ENCODE peak calls at places on chromosomes 13 and 19, in nine cellular contexts. R, I, E, C, P, H, M, W and V are unnamed samples.
A peak's percentile ranks its signal among the peaks of the same experiment; 100 is the strongest.

GRCh38 chr19:52963229-52963760 is 614 bp upstream of the ZNF816 start:
- DNase-seq in R (peak; percentile 20), I (no peak), E (no peak), C (no peak), P (no peak), H (no peak), M (peak; percentile 37), W (no peak), V (no peak)

GRCh38 chr13:67043901-67044300 is 186.2 kb downstream of the PCDH9 start:
- DNase-seq in R (no peak), I (peak; percentile 57), E (no peak), C (no peak), P (no peak), H (no peak), M (no peak), W (no peak), V (no peak)

GRCh38 chr19:51461723-51462161 is 3.5 kb upstream of the SIGLEC8 start:
- DNase-seq in R (no peak), I (no peak), E (peak; percentile 24), C (no peak), P (peak; percentile 48), H (no peak), M (peak; percentile 28), W (no peak), V (no peak)

GRCh38 chr19:2171349-2172145 is 7.8 kb downstream of the DOT1L start:
- DNase-seq in R (no peak), I (peak; percentile 36), E (peak; percentile 39), C (peak; percentile 68), P (peak; percentile 64), H (peak; percentile 81), M (no peak), W (peak; percentile 89), V (no peak)

GRCh38 chr13:106533940-106534843 is 1.3 kb downstream of the EFNB2 start:
- DNase-seq in R (peak; percentile 38), I (peak; percentile 63), E (peak; percentile 53), C (no peak), P (peak; percentile 17), H (peak; percentile 20), M (peak; percentile 29), W (no peak), V (no peak)

GRCh38 chr19:40223135-40223822 is 3.2 kb downstream of the CCNP start:
- DNase-seq in R (no peak), I (no peak), E (peak; percentile 30), C (peak; percentile 19), P (no peak), H (peak; percentile 39), M (no peak), W (no peak), V (no peak)

GRCh38 chr19:18046066-18046718 is 38.2 kb downstream of the ARRDC2 start:
- DNase-seq in R (peak; percentile 24), I (peak; percentile 82), E (peak; percentile 47), C (no peak), P (peak; percentile 43), H (no peak), M (peak; percentile 77), W (no peak), V (no peak)

GRCh38 chr19:49071860-49072547 is 495 bp downstream of the KCNA7 start:
- DNase-seq in R (no peak), I (no peak), E (no peak), C (no peak), P (no peak), H (no peak), M (no peak), W (no peak), V (no peak)

GRCh38 chr13:113863511-113864302 is at the start of gene GAS6:
- DNase-seq in R (peak; percentile 67), I (no peak), E (peak; percentile 72), C (no peak), P (peak; percentile 68), H (peak; percentile 5), M (no peak), W (no peak), V (no peak)

GRCh38 chr19:48325265-48325910 is at the start of gene EMP3:
- DNase-seq in R (peak; percentile 91), I (peak; percentile 92), E (peak; percentile 69), C (peak; percentile 78), P (peak; percentile 58), H (peak; percentile 91), M (peak; percentile 90), W (peak; percentile 90), V (no peak)

GRCh38 chr13:47306991-47307390 is 410.1 kb upstream of the HTR2A start:
- DNase-seq in R (no peak), I (peak; percentile 26), E (no peak), C (no peak), P (no peak), H (no peak), M (no peak), W (no peak), V (no peak)

GRCh38 chr13:81020010-81020409 is 679.1 kb upstream of the SPRY2 start:
- DNase-seq in R (no peak), I (no peak), E (no peak), C (no peak), P (no peak), H (no peak), M (no peak), W (no peak), V (no peak)

DNA sequence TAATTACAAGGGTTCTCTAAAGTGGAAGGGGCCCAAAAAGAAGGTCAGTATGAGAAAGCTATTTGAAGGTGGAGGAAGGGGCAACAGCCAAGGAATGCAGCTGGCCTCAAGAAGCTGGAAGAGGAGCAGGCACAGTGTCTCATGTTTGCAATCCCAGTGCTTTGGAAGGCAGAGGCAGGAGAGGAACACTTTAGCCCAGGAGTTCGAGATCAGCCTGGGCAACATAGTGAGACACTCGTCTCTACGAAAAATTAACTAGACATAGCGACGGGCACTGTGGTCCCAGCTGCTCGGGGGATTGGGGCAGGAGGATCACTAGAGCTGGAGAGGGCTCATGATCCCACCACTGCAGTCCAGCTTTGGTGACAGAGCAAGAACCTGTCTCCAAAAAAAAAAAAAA is 656 bp upstream of the NEK3 start:
- DNase-seq in R (no peak), I (no peak), E (no peak), C (no peak), P (no peak), H (no peak), M (no peak), W (no peak), V (no peak)
- H3K4me3 ChIP-seq in R (peak overlapping the region; percentile 75), I (no peak overlapping the region), E (peak overlapping the region; percentile 97), C (no peak overlapping the region), P (no peak overlapping the region), H (peak overlapping the region; percentile 87), M (no peak overlapping the region), W (peak overlapping the region; percentile 62), V (no peak overlapping the region)

DNA sequence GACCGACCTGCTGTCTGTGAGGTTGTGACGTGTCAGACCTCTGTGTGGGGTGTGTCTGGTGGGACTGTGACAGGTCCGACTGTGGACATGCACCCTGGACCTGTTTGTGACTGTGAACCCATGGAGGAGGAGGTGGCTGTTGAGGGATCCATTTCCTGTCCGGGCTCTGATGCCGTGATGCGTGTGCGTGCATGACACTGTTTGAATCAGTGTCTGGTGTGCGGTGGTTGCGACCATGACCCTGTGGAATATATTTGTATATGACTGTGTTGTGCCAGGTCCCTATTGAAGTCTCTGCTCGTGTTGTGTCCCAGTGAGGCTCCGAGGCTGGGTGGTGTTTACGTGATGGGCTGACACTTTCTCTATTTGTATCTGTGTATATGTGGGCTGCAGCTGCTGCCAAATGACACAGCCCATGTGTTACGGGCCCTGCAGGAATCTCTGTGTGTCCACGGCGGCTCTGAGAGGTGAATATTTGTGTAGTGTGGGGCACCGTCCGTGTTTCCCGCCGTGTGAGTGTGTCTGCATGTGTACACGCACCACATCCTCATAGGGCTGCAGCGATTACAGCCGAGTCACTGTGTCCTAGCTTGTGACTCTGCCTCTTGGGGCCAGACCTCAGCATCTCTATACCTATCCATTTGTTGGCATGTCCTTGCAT is 18.3 kb downstream of the CCDC97 start:
- DNase-seq in R (no peak), I (peak; percentile 71), E (no peak), C (no peak), P (peak; percentile 43), H (peak; percentile 61), M (peak; percentile 22), W (no peak), V (no peak)
- H3K4me1 ChIP-seq in R (no peaks in the 10 kb centered on the region), I (peaks cover 46% of the 10 kb centered on the region), E (peaks cover 92% of the 10 kb centered on the region), C (peaks cover 55% of the 10 kb centered on the region), P (peaks cover 46% of the 10 kb centered on the region), H (peaks cover 54% of the 10 kb centered on the region), M (peaks cover 22% of the 10 kb centered on the region), W (peaks cover 69% of the 10 kb centered on the region), V (peaks cover 21% of the 10 kb centered on the region)

GRCh38 chr19:38837656-38838121 is 6.1 kb upstream of the ECH1 start:
- DNase-seq in R (no peak), I (peak; percentile 35), E (peak; percentile 55), C (no peak), P (no peak), H (no peak), M (no peak), W (no peak), V (no peak)
- H3K36me3 ChIP-seq in R (no peaks in the 10 kb centered on the region), I (peaks cover 66% of the 10 kb centered on the region), E (peaks cover 79% of the 10 kb centered on the region), C (peaks cover 60% of the 10 kb centered on the region), P (peaks cover 45% of the 10 kb centered on the region), H (peaks cover 67% of the 10 kb centered on the region), M (no peaks in the 10 kb centered on the region), W (peaks cover 59% of the 10 kb centered on the region), V (peaks cover 60% of the 10 kb centered on the region)

GRCh38 chr19:50330365-50331078 is 1.3 kb upstream of the KCNC3 start:
- DNase-seq in R (peak; percentile 18), I (peak; percentile 1), E (peak; percentile 78), C (peak; percentile 64), P (peak; percentile 89), H (peak; percentile 91), M (peak; percentile 77), W (peak; percentile 76), V (no peak)

GRCh38 chr19:50327013-50327412 is 2.2 kb downstream of the KCNC3 start:
- DNase-seq in R (no peak), I (no peak), E (no peak), C (no peak), P (no peak), H (no peak), M (no peak), W (no peak), V (no peak)

GRCh38 chr19:50329146-50329925 is at the start of gene KCNC3:
- DNase-seq in R (peak; percentile 92), I (peak; percentile 83), E (peak; percentile 99), C (peak; percentile 84), P (peak; percentile 100), H (peak; percentile 99), M (peak; percentile 100), W (peak; percentile 81), V (no peak)

GRCh38 chr19:50327461-50328256 is 1.5 kb downstream of the KCNC3 start:
- DNase-seq in R (no peak), I (no peak), E (no peak), C (no peak), P (no peak), H (no peak), M (no peak), W (no peak), V (no peak)

DNA sequence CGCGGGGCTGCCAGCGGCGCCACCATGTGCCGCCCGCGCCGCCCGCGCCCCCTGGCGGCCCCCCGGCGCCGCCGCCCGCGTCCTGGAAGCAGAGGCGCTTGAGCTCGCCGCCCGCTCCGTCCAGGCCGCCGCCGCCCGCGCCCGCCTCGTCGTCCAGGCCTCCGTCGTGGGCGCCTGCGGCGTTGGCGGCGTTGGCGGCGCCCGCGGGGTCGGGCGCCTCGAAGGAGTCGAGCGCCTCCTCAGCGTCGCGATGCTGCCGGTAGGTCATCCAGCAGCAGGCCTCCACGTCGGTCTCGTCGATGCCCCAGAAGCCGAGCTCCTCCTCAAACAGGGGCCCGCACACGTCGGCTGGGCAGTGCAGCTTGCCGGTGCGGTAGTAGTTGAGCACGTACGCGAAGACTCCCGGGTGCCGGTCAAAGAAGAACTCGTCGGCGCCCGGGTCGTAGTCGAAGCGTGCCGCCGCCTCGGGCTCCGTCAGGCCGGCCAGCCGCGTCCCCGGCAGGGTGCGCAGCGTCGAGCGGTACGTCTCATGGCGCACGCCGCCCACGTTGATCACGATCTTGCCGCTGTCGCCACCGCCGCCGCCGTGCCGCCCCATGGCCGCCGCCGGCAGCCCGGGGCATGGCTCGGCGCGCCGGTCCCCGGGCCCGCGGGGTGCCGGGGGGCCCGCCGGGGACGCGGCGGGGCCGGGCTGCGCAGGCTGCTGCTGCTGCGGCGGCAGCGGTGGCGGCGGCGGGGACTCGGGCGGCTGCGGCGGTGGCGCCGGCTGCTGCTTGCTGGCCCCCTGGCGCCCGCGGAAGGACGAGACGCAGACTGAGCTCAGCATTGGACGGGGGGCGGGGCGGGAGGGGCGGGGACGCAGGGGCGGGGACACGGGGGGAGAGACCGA is 676 bp downstream of the KCNC3 start:
- DNase-seq in R (no peak), I (no peak), E (no peak), C (no peak), P (no peak), H (no peak), M (no peak), W (no peak), V (no peak)
- H3K4me3 ChIP-seq in R (no peak overlapping the region), I (peak overlapping the region; percentile 25), E (peak overlapping the region; percentile 27), C (no peak overlapping the region), P (no peak overlapping the region), H (no peak overlapping the region), M (no peak overlapping the region), W (no peak overlapping the region), V (peak overlapping the region; percentile 48)